ENCODE peak calls at places on chromosomes 4 and X, in nine cellular contexts. One of them, this sample, is unnamed.
A peak's percentile ranks its signal among the peaks of the same experiment; 100 is the strongest.

GRCh38 chrX:102546818-102547493 is 30.4 kb upstream of the TMSB15A start:
- DNase-seq in DND-41: no peak
- DNase-seq in Caco-2: no peak
- DNase-seq in upper lobe of right lung: no peak
- DNase-seq in AG09309: no peak
- DNase-seq in ascending aorta: no peak
- DNase-seq in endothelial cell of umbilical vein: no peak
- DNase-seq in right cardiac atrium: no peak
- DNase-seq in dorsolateral prefrontal cortex: no peak
- DNase-seq in this sample: no peak

GRCh38 chrX:118062048-118062789 is 54.4 kb downstream of the KLHL13 start:
- DNase-seq in endothelial cell of umbilical vein: no peak
- DNase-seq in DND-41: no peak
- DNase-seq in dorsolateral prefrontal cortex: no peak
- DNase-seq in ascending aorta: no peak
- DNase-seq in right cardiac atrium: no peak
- DNase-seq in upper lobe of right lung: no peak
- DNase-seq in Caco-2: no peak
- DNase-seq in AG09309: no peak
- DNase-seq in this sample: no peak

GRCh38 chrX:144916785-144917184 is 330.5 kb upstream of the SPANXN1 start:
- DNase-seq in ascending aorta: no peak
- DNase-seq in right cardiac atrium: no peak
- DNase-seq in endothelial cell of umbilical vein: no peak
- DNase-seq in DND-41: no peak
- DNase-seq in AG09309: no peak
- DNase-seq in dorsolateral prefrontal cortex: no peak
- DNase-seq in Caco-2: no peak
- DNase-seq in upper lobe of right lung: no peak
- DNase-seq in this sample: no peak

GRCh38 chrX:45755719-45756118 is 555.0 kb upstream of the DIPK2B start:
- DNase-seq in ascending aorta: no peak
- DNase-seq in right cardiac atrium: no peak
- DNase-seq in DND-41: no peak
- DNase-seq in AG09309: no peak
- DNase-seq in Caco-2: no peak
- DNase-seq in endothelial cell of umbilical vein: peak; percentile 3
- DNase-seq in dorsolateral prefrontal cortex: no peak
- DNase-seq in upper lobe of right lung: no peak
- DNase-seq in this sample: no peak

GRCh38 chr4:122576261-122577188 is 44.3 kb downstream of the IL21 start:
- DNase-seq in upper lobe of right lung: no peak
- DNase-seq in Caco-2: peak; percentile 60
- DNase-seq in ascending aorta: no peak
- DNase-seq in AG09309: peak; percentile 25
- DNase-seq in endothelial cell of umbilical vein: peak; percentile 48
- DNase-seq in DND-41: peak; percentile 16
- DNase-seq in right cardiac atrium: no peak
- DNase-seq in dorsolateral prefrontal cortex: no peak
- DNase-seq in this sample: peak; percentile 40

GRCh38 chr4:27350161-27350560 is 489.5 kb downstream of the STIM2 start:
- DNase-seq in endothelial cell of umbilical vein: peak; percentile 3
- DNase-seq in ascending aorta: no peak
- DNase-seq in Caco-2: no peak
- DNase-seq in upper lobe of right lung: no peak
- DNase-seq in right cardiac atrium: no peak
- DNase-seq in DND-41: no peak
- DNase-seq in dorsolateral prefrontal cortex: no peak
- DNase-seq in AG09309: peak; percentile 7
- DNase-seq in this sample: no peak

GRCh38 chr4:128776794-128777216 is 32.7 kb upstream of the JADE1 start:
- DNase-seq in AG09309: peak; percentile 70
- DNase-seq in dorsolateral prefrontal cortex: no peak
- DNase-seq in Caco-2: peak; percentile 15
- DNase-seq in endothelial cell of umbilical vein: peak; percentile 70
- DNase-seq in right cardiac atrium: peak; percentile 87
- DNase-seq in upper lobe of right lung: peak; percentile 90
- DNase-seq in DND-41: no peak
- DNase-seq in ascending aorta: no peak
- DNase-seq in this sample: no peak

GRCh38 chr4:53349201-53349600 is 16.7 kb downstream of the SCFD2 start:
- DNase-seq in ascending aorta: no peak
- DNase-seq in dorsolateral prefrontal cortex: no peak
- DNase-seq in DND-41: no peak
- DNase-seq in AG09309: no peak
- DNase-seq in right cardiac atrium: no peak
- DNase-seq in Caco-2: no peak
- DNase-seq in endothelial cell of umbilical vein: no peak
- DNase-seq in upper lobe of right lung: no peak
- DNase-seq in this sample: no peak

GRCh38 chr4:93384211-93384610 is 444.3 kb upstream of the ATOH1 start:
- DNase-seq in upper lobe of right lung: no peak
- DNase-seq in AG09309: no peak
- DNase-seq in right cardiac atrium: no peak
- DNase-seq in Caco-2: no peak
- DNase-seq in DND-41: no peak
- DNase-seq in ascending aorta: no peak
- DNase-seq in endothelial cell of umbilical vein: peak; percentile 32
- DNase-seq in dorsolateral prefrontal cortex: no peak
- DNase-seq in this sample: no peak

GRCh38 chr4:42048394-42048793 is 58.1 kb downstream of the SLC30A9 start:
- DNase-seq in Caco-2: no peak
- DNase-seq in AG09309: peak; percentile 32
- DNase-seq in right cardiac atrium: no peak
- DNase-seq in endothelial cell of umbilical vein: peak; percentile 75
- DNase-seq in ascending aorta: no peak
- DNase-seq in dorsolateral prefrontal cortex: no peak
- DNase-seq in DND-41: no peak
- DNase-seq in upper lobe of right lung: no peak
- DNase-seq in this sample: peak; percentile 21

GRCh38 chr4:73944061-73944875 is 37.6 kb downstream of the PF4 start:
- DNase-seq in ascending aorta: no peak
- DNase-seq in endothelial cell of umbilical vein: peak; percentile 24
- DNase-seq in right cardiac atrium: peak; percentile 59
- DNase-seq in DND-41: no peak
- DNase-seq in dorsolateral prefrontal cortex: no peak
- DNase-seq in Caco-2: no peak
- DNase-seq in AG09309: no peak
- DNase-seq in upper lobe of right lung: peak; percentile 75
- DNase-seq in this sample: peak; percentile 14

GRCh38 chrX:11655282-11655985 is 10.3 kb downstream of the ARHGAP6 start:
- DNase-seq in dorsolateral prefrontal cortex: no peak
- DNase-seq in upper lobe of right lung: no peak
- DNase-seq in DND-41: no peak
- DNase-seq in right cardiac atrium: no peak
- DNase-seq in endothelial cell of umbilical vein: no peak
- DNase-seq in AG09309: no peak
- DNase-seq in ascending aorta: no peak
- DNase-seq in Caco-2: no peak
- DNase-seq in this sample: no peak

GRCh38 chr4:45640281-45640680 is 483.6 kb downstream of the GABRG1 start:
- DNase-seq in ascending aorta: no peak
- DNase-seq in right cardiac atrium: no peak
- DNase-seq in DND-41: no peak
- DNase-seq in endothelial cell of umbilical vein: no peak
- DNase-seq in dorsolateral prefrontal cortex: no peak
- DNase-seq in AG09309: no peak
- DNase-seq in Caco-2: no peak
- DNase-seq in upper lobe of right lung: no peak
- DNase-seq in this sample: no peak

GRCh38 chrX:112643721-112644120 is 36.0 kb downstream of the LHFPL1 start:
- DNase-seq in DND-41: no peak
- DNase-seq in upper lobe of right lung: no peak
- DNase-seq in AG09309: no peak
- DNase-seq in ascending aorta: no peak
- DNase-seq in endothelial cell of umbilical vein: no peak
- DNase-seq in Caco-2: no peak
- DNase-seq in dorsolateral prefrontal cortex: no peak
- DNase-seq in right cardiac atrium: no peak
- DNase-seq in this sample: no peak

GRCh38 chr4:156190606-156191005 is 236.9 kb upstream of the CTSO start:
- DNase-seq in dorsolateral prefrontal cortex: no peak
- DNase-seq in right cardiac atrium: no peak
- DNase-seq in ascending aorta: no peak
- DNase-seq in upper lobe of right lung: no peak
- DNase-seq in Caco-2: no peak
- DNase-seq in DND-41: no peak
- DNase-seq in AG09309: peak; percentile 20
- DNase-seq in endothelial cell of umbilical vein: peak; percentile 8
- DNase-seq in this sample: no peak

GRCh38 chrX:28787206-28787605 is 200.0 kb downstream of the IL1RAPL1 start:
- DNase-seq in AG09309: no peak
- DNase-seq in ascending aorta: no peak
- DNase-seq in upper lobe of right lung: no peak
- DNase-seq in Caco-2: no peak
- DNase-seq in DND-41: no peak
- DNase-seq in dorsolateral prefrontal cortex: no peak
- DNase-seq in endothelial cell of umbilical vein: peak; percentile 40
- DNase-seq in right cardiac atrium: no peak
- DNase-seq in this sample: no peak

DNA sequence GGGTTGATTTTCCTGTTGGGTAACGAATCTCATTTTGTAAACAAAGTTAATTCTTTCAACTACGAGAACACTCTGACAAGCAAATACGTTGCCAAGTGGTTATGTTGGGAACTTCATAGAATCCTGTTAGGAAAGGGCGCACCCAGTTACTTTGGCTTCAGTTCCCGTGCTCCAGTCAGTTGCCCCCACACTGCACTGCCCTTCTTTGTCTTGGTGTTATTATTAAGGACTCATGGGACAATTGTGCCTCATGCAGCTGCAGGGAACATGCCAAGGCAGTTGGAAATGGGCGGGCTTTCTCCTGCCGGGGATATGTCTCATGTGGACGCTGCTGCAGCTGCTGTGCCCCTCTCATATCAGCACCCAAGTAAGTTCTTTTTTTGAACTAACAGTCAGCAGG is 28.9 kb downstream of the OFD1 start:
- DNase-seq in ascending aorta: no peak
- DNase-seq in endothelial cell of umbilical vein: no peak
- DNase-seq in Caco-2: no peak
- DNase-seq in AG09309: no peak
- DNase-seq in dorsolateral prefrontal cortex: no peak
- DNase-seq in right cardiac atrium: peak; percentile 83
- DNase-seq in upper lobe of right lung: no peak
- DNase-seq in DND-41: no peak
- DNase-seq in this sample: no peak
- H3K4me3 ChIP-seq in ascending aorta: no peak overlapping the region
- H3K4me3 ChIP-seq in endothelial cell of umbilical vein: no peak overlapping the region
- H3K4me3 ChIP-seq in Caco-2: no peak overlapping the region
- H3K4me3 ChIP-seq in AG09309: no peak overlapping the region
- H3K4me3 ChIP-seq in dorsolateral prefrontal cortex: no peak overlapping the region
- H3K4me3 ChIP-seq in right cardiac atrium: peak overlapping the region; percentile 25
- H3K4me3 ChIP-seq in upper lobe of right lung: no peak overlapping the region
- H3K4me3 ChIP-seq in DND-41: no peak overlapping the region
- H3K4me3 ChIP-seq in this sample: no peak overlapping the region

GRCh38 chr4:7046971-7047370 is 3.8 kb downstream of the TADA2B start:
- DNase-seq in endothelial cell of umbilical vein: no peak
- DNase-seq in upper lobe of right lung: no peak
- DNase-seq in Caco-2: no peak
- DNase-seq in DND-41: no peak
- DNase-seq in AG09309: no peak
- DNase-seq in dorsolateral prefrontal cortex: no peak
- DNase-seq in right cardiac atrium: no peak
- DNase-seq in ascending aorta: no peak
- DNase-seq in this sample: no peak

GRCh38 chr4:7044415-7044930 is 1.3 kb downstream of the TADA2B start:
- DNase-seq in DND-41: no peak
- DNase-seq in dorsolateral prefrontal cortex: no peak
- DNase-seq in ascending aorta: no peak
- DNase-seq in upper lobe of right lung: no peak
- DNase-seq in AG09309: no peak
- DNase-seq in Caco-2: no peak
- DNase-seq in right cardiac atrium: no peak
- DNase-seq in endothelial cell of umbilical vein: no peak
- DNase-seq in this sample: peak; percentile 29

GRCh38 chr4:7045961-7046921 is 3.1 kb downstream of the TADA2B start:
- DNase-seq in endothelial cell of umbilical vein: no peak
- DNase-seq in dorsolateral prefrontal cortex: no peak
- DNase-seq in upper lobe of right lung: no peak
- DNase-seq in DND-41: peak; percentile 20
- DNase-seq in ascending aorta: no peak
- DNase-seq in right cardiac atrium: no peak
- DNase-seq in AG09309: no peak
- DNase-seq in Caco-2: no peak
- DNase-seq in this sample: no peak

GRCh38 chr4:7043521-7044414 is 596 bp downstream of the TADA2B start:
- DNase-seq in endothelial cell of umbilical vein: peak; percentile 70
- DNase-seq in ascending aorta: no peak
- DNase-seq in Caco-2: peak; percentile 51
- DNase-seq in upper lobe of right lung: peak; percentile 83
- DNase-seq in right cardiac atrium: peak; percentile 82
- DNase-seq in DND-41: peak; percentile 42
- DNase-seq in AG09309: no peak
- DNase-seq in dorsolateral prefrontal cortex: peak; percentile 39
- DNase-seq in this sample: peak; percentile 69

GRCh38 chr4:7045553-7045952 is 2.4 kb downstream of the TADA2B start:
- DNase-seq in endothelial cell of umbilical vein: no peak
- DNase-seq in upper lobe of right lung: no peak
- DNase-seq in DND-41: no peak
- DNase-seq in right cardiac atrium: no peak
- DNase-seq in dorsolateral prefrontal cortex: no peak
- DNase-seq in AG09309: no peak
- DNase-seq in ascending aorta: no peak
- DNase-seq in Caco-2: no peak
- DNase-seq in this sample: no peak
- H3K4me3 ChIP-seq in endothelial cell of umbilical vein: no peak overlapping the region
- H3K4me3 ChIP-seq in upper lobe of right lung: peak overlapping the region; percentile 93
- H3K4me3 ChIP-seq in DND-41: no peak overlapping the region
- H3K4me3 ChIP-seq in right cardiac atrium: no peak overlapping the region
- H3K4me3 ChIP-seq in dorsolateral prefrontal cortex: peak overlapping the region; percentile 94
- H3K4me3 ChIP-seq in AG09309: no peak overlapping the region
- H3K4me3 ChIP-seq in ascending aorta: peak overlapping the region; percentile 99
- H3K4me3 ChIP-seq in Caco-2: no peak overlapping the region
- H3K4me3 ChIP-seq in this sample: no peak overlapping the region

DNA sequence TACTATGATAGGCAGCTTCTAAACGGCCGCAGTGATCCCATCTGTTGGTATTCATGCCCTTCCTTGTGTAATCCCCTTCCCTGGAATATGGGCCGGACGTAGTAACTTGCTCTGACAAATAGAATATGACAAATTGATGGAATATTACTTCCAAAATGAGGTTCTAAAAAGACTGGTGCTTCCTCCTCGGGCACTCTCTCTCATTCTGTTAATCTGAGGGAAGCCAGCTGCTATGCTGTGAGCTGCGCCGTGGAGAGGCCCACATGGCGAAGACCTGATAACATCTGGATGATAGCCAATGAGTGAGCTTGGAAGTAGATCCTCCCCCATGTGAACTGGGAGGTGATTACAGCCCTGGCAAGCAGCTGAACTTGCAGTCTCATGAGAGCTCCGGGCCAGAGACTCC is 27.2 kb upstream of the SLC25A4 start:
- DNase-seq in ascending aorta: no peak
- DNase-seq in Caco-2: peak; percentile 52
- DNase-seq in dorsolateral prefrontal cortex: no peak
- DNase-seq in upper lobe of right lung: peak; percentile 69
- DNase-seq in AG09309: no peak
- DNase-seq in endothelial cell of umbilical vein: peak; percentile 51
- DNase-seq in DND-41: peak; percentile 47
- DNase-seq in right cardiac atrium: peak; percentile 89
- DNase-seq in this sample: peak; percentile 83
- H3K4me3 ChIP-seq in ascending aorta: no peak overlapping the region
- H3K4me3 ChIP-seq in Caco-2: no peak overlapping the region
- H3K4me3 ChIP-seq in dorsolateral prefrontal cortex: no peak overlapping the region
- H3K4me3 ChIP-seq in upper lobe of right lung: no peak overlapping the region
- H3K4me3 ChIP-seq in AG09309: no peak overlapping the region
- H3K4me3 ChIP-seq in endothelial cell of umbilical vein: no peak overlapping the region
- H3K4me3 ChIP-seq in DND-41: no peak overlapping the region
- H3K4me3 ChIP-seq in right cardiac atrium: no peak overlapping the region
- H3K4me3 ChIP-seq in this sample: no peak overlapping the region

GRCh38 chr4:3702551-3703221 is 63.5 kb upstream of the ADRA2C start:
- DNase-seq in endothelial cell of umbilical vein: no peak
- DNase-seq in ascending aorta: no peak
- DNase-seq in DND-41: no peak
- DNase-seq in AG09309: no peak
- DNase-seq in right cardiac atrium: peak; percentile 24
- DNase-seq in Caco-2: no peak
- DNase-seq in dorsolateral prefrontal cortex: no peak
- DNase-seq in upper lobe of right lung: peak; percentile 57
- DNase-seq in this sample: no peak
- H3K4me3 ChIP-seq in endothelial cell of umbilical vein: no peak overlapping the region
- H3K4me3 ChIP-seq in ascending aorta: no peak overlapping the region
- H3K4me3 ChIP-seq in DND-41: no peak overlapping the region
- H3K4me3 ChIP-seq in AG09309: no peak overlapping the region
- H3K4me3 ChIP-seq in right cardiac atrium: no peak overlapping the region
- H3K4me3 ChIP-seq in Caco-2: no peak overlapping the region
- H3K4me3 ChIP-seq in dorsolateral prefrontal cortex: no peak overlapping the region
- H3K4me3 ChIP-seq in upper lobe of right lung: no peak overlapping the region
- H3K4me3 ChIP-seq in this sample: no peak overlapping the region